ENCODE peak calls at places on chromosomes 1 and 21, in five cellular contexts. N is cardiac muscle cell, M is OCI-LY7, P is GM12864, W is HFF-Myc. J is an unnamed sample.

GRCh38 chr1:65150583-65151263 is 2.7 kb downstream of the AK4 start:
- DNase-seq in N (no peak), W (no peak), P (no peak), M (no peak), J (no peak)

GRCh38 chr1:244603498-244603897 is 49.4 kb upstream of the DESI2 start:
- DNase-seq in N (peak; percentile 47), W (peak; percentile 14), M (peak; percentile 62), P (no peak), J (peak; percentile 49)

GRCh38 chr1:159229486-159229885 is 24.8 kb downstream of the ACKR1 start:
- DNase-seq in P (no peak), M (no peak), N (no peak), W (no peak), J (no peak)

GRCh38 chr1:156726549-156727226 is 1.6 kb upstream of the METTL25B start:
- DNase-seq in M (peak; percentile 80), W (no peak), N (peak; percentile 65), P (no peak), J (no peak)

GRCh38 chr1:98981917-98982513 is 22.6 kb downstream of the PLPPR5 start:
- DNase-seq in W (peak; percentile 12), N (no peak), P (no peak), M (no peak), J (no peak)

GRCh38 chr1:10866314-10867091 is 70.1 kb upstream of the CASZ1 start:
- DNase-seq in P (no peak), M (peak; percentile 3), W (no peak), N (no peak), J (no peak)

GRCh38 chr1:167305705-167306277 is 85.1 kb downstream of the POU2F1 start:
- DNase-seq in W (no peak), P (no peak), N (no peak), M (no peak), J (no peak)

GRCh38 chr1:21295059-21295401 is 4.8 kb upstream of the ECE1 start:
- DNase-seq in N (no peak), P (no peak), M (no peak), W (no peak), J (no peak)

GRCh38 chr1:180513531-180513930 is 11.2 kb upstream of the ACBD6 start:
- DNase-seq in M (no peak), P (no peak), N (no peak), W (no peak), J (no peak)

GRCh38 chr1:94819945-94820746 is at the start of gene SLC44A3:
- DNase-seq in N (peak; percentile 78), W (no peak), M (no peak), P (no peak), J (no peak)

GRCh38 chr1:160768295-160768657 is 27.7 kb upstream of the LY9 start:
- DNase-seq in P (peak; percentile 78), W (no peak), N (peak; percentile 10), M (peak; percentile 84), J (peak; percentile 87)

GRCh38 chr1:70487910-70488665 is 77.0 kb downstream of the CTH start:
- DNase-seq in W (no peak), M (peak; percentile 56), P (no peak), N (peak; percentile 60), J (peak; percentile 43)

GRCh38 chr1:160800142-160800541 is 4.2 kb downstream of the LY9 start:
- DNase-seq in M (no peak), N (no peak), P (no peak), W (no peak), J (no peak)

GRCh38 chr1:76012341-76013208 is 62.0 kb upstream of the ST6GALNAC3 start:
- DNase-seq in N (no peak), W (no peak), P (no peak), M (no peak), J (no peak)

GRCh38 chr1:111227434-111227833 is at the start of gene CHI3L2:
- DNase-seq in N (no peak), P (no peak), M (no peak), W (no peak), J (no peak)

GRCh38 chr21:33373451-33373850 is 29.8 kb upstream of the IFNGR2 start:
- DNase-seq in N (no peak), M (no peak), W (no peak), P (no peak), J (no peak)

GRCh38 chr1:116984406-116985160 is 17.0 kb upstream of the CD101 start:
- DNase-seq in M (no peak), W (no peak), P (no peak), N (no peak), J (no peak)

GRCh38 chr1:227900571-227901051 is 47.1 kb downstream of the WNT9A start:
- DNase-seq in W (no peak), N (no peak), M (no peak), P (no peak), J (no peak)

GRCh38 chr1:9861371-9861770 is 37.6 kb upstream of the CLSTN1 start:
- DNase-seq in P (no peak), N (no peak), W (no peak), M (peak; percentile 54), J (no peak)

GRCh38 chr1:31587720-31588423 is 11.6 kb downstream of the TINAGL1 start:
- DNase-seq in P (no peak), W (no peak), N (peak; percentile 67), M (peak; percentile 58), J (no peak)

GRCh38 chr1:32012709-32013385 is 821 bp upstream of the KHDRBS1 start:
- DNase-seq in P (no peak), N (no peak), W (no peak), M (no peak), J (no peak)

GRCh38 chr1:235290740-235291502 is 37.1 kb downstream of the ARID4B start:
- DNase-seq in M (peak; percentile 24), W (no peak), N (no peak), P (no peak), J (no peak)

GRCh38 chr1:31981976-31982375 is 31.7 kb upstream of the KHDRBS1 start:
- DNase-seq in N (no peak), W (no peak), P (no peak), M (peak; percentile 58), J (no peak)

GRCh38 chr1:32539584-32540571 is 651 bp downstream of the ZBTB8A start:
- DNase-seq in M (peak; percentile 11), W (no peak), P (no peak), N (peak; percentile 68), J (no peak)

GRCh38 chr1:59520759-59521442 is 224.0 kb downstream of the FGGY start:
- DNase-seq in P (no peak), M (no peak), W (no peak), N (no peak), J (no peak)

GRCh38 chr1:67336783-67337182 is 29.1 kb downstream of the IL12RB2 start:
- DNase-seq in M (no peak), P (no peak), N (peak; percentile 69), W (no peak), J (peak; percentile 24)

GRCh38 chr1:240426056-240426455 is 185.9 kb downstream of the GREM2 start:
- DNase-seq in M (no peak), P (no peak), N (no peak), W (no peak), J (no peak)

GRCh38 chr1:40784141-40784770 is 669 bp downstream of the KCNQ4 start:
- DNase-seq in N (peak; percentile 66), P (no peak), M (no peak), W (no peak), J (no peak)

GRCh38 chr1:40781614-40781971 is 2.0 kb upstream of the KCNQ4 start:
- DNase-seq in M (no peak), W (no peak), P (no peak), N (no peak), J (no peak)

GRCh38 chr1:40780678-40781613 is 2.6 kb upstream of the KCNQ4 start:
- DNase-seq in N (no peak), W (no peak), M (no peak), P (no peak), J (no peak)

GRCh38 chr1:40783001-40783905 is at the start of gene KCNQ4:
- DNase-seq in N (peak; percentile 79), M (no peak), W (no peak), P (no peak), J (no peak)

GRCh38 chr1:40782371-40782956 is 1.1 kb upstream of the KCNQ4 start:
- DNase-seq in W (no peak), M (no peak), N (peak; percentile 49), P (no peak), J (no peak)
- H3K4me3 ChIP-seq in W (no peak overlapping the region), M (no peak overlapping the region), N (peak overlapping the region; percentile 5), P (no peak overlapping the region), J (no peak overlapping the region)

GRCh38 chr21:45980271-45980670 is 1.3 kb upstream of the COL6A1 start:
- DNase-seq in M (no peak), N (no peak), W (no peak), P (no peak), J (no peak)
- H3K4me3 ChIP-seq in M (no peak overlapping the region), N (no peak overlapping the region), W (peak overlapping the region; percentile 60), P (no peak overlapping the region), J (no peak overlapping the region)

DNA sequence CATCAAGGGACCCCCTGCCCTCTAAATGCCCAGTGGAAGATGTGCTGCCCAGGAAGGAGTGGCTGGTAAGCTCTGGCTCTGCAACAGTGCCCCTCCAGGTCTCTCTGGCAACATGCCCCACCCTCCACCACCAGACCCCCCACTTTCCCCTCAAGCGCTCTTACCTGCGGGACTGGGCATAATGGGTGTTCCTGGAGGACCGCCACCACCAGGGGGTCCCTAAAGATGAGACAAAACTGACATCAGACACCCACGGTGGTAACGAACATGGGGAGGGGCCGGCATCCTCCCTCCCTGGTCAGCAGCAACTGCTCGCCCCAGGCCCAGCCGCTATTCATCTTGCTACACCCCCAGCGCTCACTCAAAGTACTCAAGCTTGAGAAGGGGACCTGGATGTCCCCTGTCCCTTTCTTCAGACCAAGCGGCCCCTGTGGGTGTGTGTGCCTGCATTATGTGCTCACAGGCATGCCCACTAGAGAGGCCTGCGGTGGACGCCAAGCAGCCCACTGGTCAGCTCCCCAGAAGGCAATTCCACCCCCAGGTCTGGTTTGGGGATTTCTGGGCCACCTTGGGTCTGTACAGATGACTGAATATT is 40.9 kb downstream of the MRPL37 start:
- DNase-seq in P (no peak), W (no peak), M (no peak), N (no peak), J (no peak)
- H3K4me3 ChIP-seq in P (no peak overlapping the region), W (no peak overlapping the region), M (no peak overlapping the region), N (no peak overlapping the region), J (no peak overlapping the region)

GRCh38 chr1:58158465-58159423 is 387.8 kb downstream of the OMA1 start:
- DNase-seq in P (no peak), W (no peak), N (no peak), M (no peak), J (no peak)

GRCh38 chr1:58156801-58157200 is 389.7 kb downstream of the OMA1 start:
- DNase-seq in P (no peak), M (no peak), W (no peak), N (no peak), J (no peak)

GRCh38 chr1:58156124-58156468 is 390.4 kb downstream of the OMA1 start:
- DNase-seq in P (no peak), N (no peak), M (no peak), W (no peak), J (no peak)

GRCh38 chr1:58158006-58158405 is 388.5 kb downstream of the OMA1 start:
- DNase-seq in W (no peak), M (no peak), N (no peak), P (no peak), J (no peak)

DNA sequence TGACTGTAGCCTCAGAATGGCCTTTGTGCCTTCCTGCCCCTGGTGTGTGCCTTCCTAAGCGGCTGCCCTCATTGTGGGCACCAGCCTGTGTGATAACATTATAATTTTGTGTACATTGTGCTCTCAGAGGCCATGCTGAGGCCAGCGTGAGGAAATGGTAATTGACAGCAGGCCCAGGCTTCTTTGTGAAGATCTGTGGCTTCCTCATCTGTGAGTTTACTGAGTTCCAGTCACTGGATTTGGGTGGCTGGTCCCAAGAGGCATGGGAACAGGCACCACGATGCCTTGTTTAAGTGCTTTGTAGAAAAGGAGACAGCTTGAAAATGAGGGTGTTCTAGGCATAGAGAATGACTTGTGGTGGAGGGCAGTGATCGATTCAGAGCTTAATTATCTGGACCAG is 389.2 kb downstream of the OMA1 start:
- DNase-seq in P (no peak), N (no peak), W (no peak), M (no peak), J (no peak)
- H3K4me3 ChIP-seq in P (no peak overlapping the region), N (no peak overlapping the region), W (no peak overlapping the region), M (no peak overlapping the region), J (no peak overlapping the region)

J was measured in CD4-positive, CD25-positive, alpha-beta regulatory T cell.